ENCODE peak calls at places on chromosomes 12 and 14, in nine cellular contexts. Z, J, F, P, C, T, X, O and A are unnamed samples.
A peak's percentile ranks its signal among the peaks of the same experiment; 100 is the strongest.

GRCh38 chr14:73290279-73290678 is 53.0 kb downstream of the PAPLN start:
- DNase-seq in Z (no peak), J (no peak), F (no peak), P (no peak), C (no peak), T (no peak), X (no peak), O (no peak), A (no peak)

GRCh38 chr14:77498984-77499527 is 440 bp upstream of the ISM2 start:
- DNase-seq in Z (no peak), J (no peak), F (no peak), P (no peak), C (peak; percentile 36), T (peak; percentile 38), X (no peak), O (no peak), A (no peak)

GRCh38 chr12:117038023-117038680 is 61.1 kb downstream of the TESC start:
- DNase-seq in Z (no peak), J (no peak), F (no peak), P (no peak), C (no peak), T (no peak), X (no peak), O (no peak), A (no peak)

GRCh38 chr12:27571463-27571862 is 47.5 kb downstream of the PPFIBP1 start:
- DNase-seq in Z (no peak), J (no peak), F (no peak), P (no peak), C (no peak), T (no peak), X (no peak), O (no peak), A (no peak)

GRCh38 chr12:67241482-67241881 is 27.7 kb upstream of the CAND1 start:
- DNase-seq in Z (no peak), J (no peak), F (no peak), P (no peak), C (no peak), T (no peak), X (no peak), O (no peak), A (no peak)

GRCh38 chr14:80434574-80435321 is 223.4 kb upstream of the DIO2 start:
- DNase-seq in Z (no peak), J (no peak), F (no peak), P (peak; percentile 70), C (no peak), T (no peak), X (no peak), O (no peak), A (no peak)

GRCh38 chr14:102694530-102695171 is 82.6 kb upstream of the TRAF3 start:
- DNase-seq in Z (peak; percentile 85), J (peak; percentile 49), F (peak; percentile 28), P (peak; percentile 73), C (no peak), T (peak; percentile 85), X (peak; percentile 54), O (peak; percentile 64), A (peak; percentile 72)

GRCh38 chr14:30243805-30244204 is 315.2 kb upstream of the G2E3 start:
- DNase-seq in Z (no peak), J (no peak), F (no peak), P (no peak), C (no peak), T (no peak), X (no peak), O (no peak), A (no peak)

GRCh38 chr12:30594509-30594908 is 101.2 kb downstream of the IPO8 start:
- DNase-seq in Z (no peak), J (no peak), F (no peak), P (no peak), C (no peak), T (no peak), X (no peak), O (no peak), A (no peak)

GRCh38 chr12:86777335-86777734 is 521.1 kb upstream of the MGAT4C start:
- DNase-seq in Z (no peak), J (no peak), F (no peak), P (no peak), C (no peak), T (no peak), X (no peak), O (no peak), A (no peak)

GRCh38 chr12:77941396-77941795 is 110.7 kb downstream of the NAV3 start:
- DNase-seq in Z (no peak), J (no peak), F (no peak), P (no peak), C (no peak), T (no peak), X (no peak), O (no peak), A (no peak)

DNA sequence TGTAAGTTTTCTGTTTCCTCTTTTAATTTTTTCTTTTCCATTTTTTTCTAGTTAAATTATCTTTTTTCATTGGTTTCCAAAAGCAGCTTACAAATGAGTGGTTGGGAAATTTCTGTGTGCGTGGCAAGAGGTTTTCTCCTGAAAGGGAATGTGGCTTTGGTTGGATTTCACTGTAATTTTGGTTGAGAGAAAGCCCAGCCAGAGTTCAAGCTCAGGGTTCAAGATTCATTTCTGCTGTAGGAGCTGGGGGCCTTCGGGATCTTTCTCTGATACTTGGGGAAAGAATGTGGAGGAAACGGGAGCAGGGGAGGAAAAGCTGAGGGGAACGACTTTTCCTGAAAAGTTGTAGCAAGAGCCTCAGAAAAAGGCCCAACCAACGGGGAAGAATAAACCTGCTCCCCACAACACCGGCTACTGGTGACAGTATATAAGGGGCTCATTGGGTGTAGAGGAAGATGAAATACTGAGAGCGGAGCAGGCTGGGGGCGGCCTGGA is 1.8 kb downstream of the HOXC10 start:
- DNase-seq in Z (no peak), J (no peak), F (no peak), P (no peak), C (no peak), T (no peak), X (no peak), O (no peak), A (no peak)
- H3K4me3 ChIP-seq in Z (no peak overlapping the region), J (peak overlapping the region; percentile 39), F (peak overlapping the region; percentile 54), P (no peak overlapping the region), C (no peak overlapping the region), T (no peak overlapping the region), X (no peak overlapping the region), O (no peak overlapping the region), A (no peak overlapping the region)

DNA sequence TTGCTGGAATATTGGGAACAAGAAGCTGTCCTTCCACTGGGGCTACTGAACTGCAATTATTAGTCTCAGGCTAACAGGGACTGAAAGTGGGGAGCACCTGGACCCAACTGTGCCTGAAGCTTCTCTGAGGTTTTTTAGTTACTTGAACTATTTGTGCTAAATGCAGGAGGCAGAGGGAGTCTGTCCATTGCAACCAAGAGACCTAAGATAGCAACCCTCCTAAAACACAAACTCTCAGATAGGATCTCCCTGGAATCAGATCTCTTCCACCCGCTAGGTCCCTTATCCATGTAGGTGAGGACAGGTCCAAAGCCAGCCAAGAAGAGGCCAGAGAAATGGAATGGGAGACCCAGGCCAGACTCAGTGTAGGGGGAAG is 58.1 kb downstream of the NCOR2 start:
- DNase-seq in Z (no peak), J (no peak), F (no peak), P (no peak), C (no peak), T (no peak), X (no peak), O (no peak), A (no peak)
- H3K27ac ChIP-seq in Z (no peak overlapping the region), J (peak overlapping the region; percentile 81), F (peak overlapping the region; percentile 92), P (peak overlapping the region; percentile 66), C (peak overlapping the region; percentile 88), T (peak overlapping the region; percentile 90), X (peak overlapping the region; percentile 50), O (no peak overlapping the region), A (no peak overlapping the region)

DNA sequence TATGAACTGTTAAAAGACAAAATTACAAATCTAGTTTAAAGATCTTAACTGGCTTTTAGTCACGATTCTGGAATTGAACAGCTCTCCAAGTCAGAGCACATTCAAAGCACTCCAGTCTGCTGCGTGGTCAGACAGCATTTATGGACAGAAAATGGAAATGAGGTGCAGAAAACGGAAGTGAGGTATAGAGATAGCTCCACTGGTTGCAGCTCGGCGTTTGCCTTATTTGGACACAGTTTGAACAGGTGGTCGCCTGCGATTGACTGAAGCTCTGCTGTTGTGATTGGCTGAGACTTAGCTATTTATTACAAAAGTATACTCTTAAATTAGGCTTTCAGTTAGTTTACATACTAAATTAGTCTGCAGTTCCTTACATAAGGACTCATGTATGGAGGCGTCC is 28.3 kb downstream of the TRIM9 start:
- DNase-seq in Z (no peak), J (no peak), F (no peak), P (no peak), C (no peak), T (no peak), X (no peak), O (no peak), A (no peak)
- TF ChIP-seq CTCF in Z (no peak), J (no peak), F (no peak), P (no peak), C (no peak), T (no peak), X (no peak), O (no peak), A (no peak)

GRCh38 chr12:53940448-53941014 is 1.9 kb downstream of the HOXC13 start:
- DNase-seq in Z (no peak), J (no peak), F (no peak), P (no peak), C (no peak), T (no peak), X (no peak), O (no peak), A (no peak)

GRCh38 chr12:53937099-53937498 is 1.5 kb upstream of the HOXC13 start:
- DNase-seq in Z (no peak), J (no peak), F (no peak), P (no peak), C (no peak), T (no peak), X (no peak), O (no peak), A (no peak)

GRCh38 chr12:53937596-53938275 is 895 bp upstream of the HOXC13 start:
- DNase-seq in Z (no peak), J (no peak), F (no peak), P (no peak), C (no peak), T (no peak), X (no peak), O (no peak), A (no peak)

GRCh38 chr12:53939141-53940108 is 794 bp downstream of the HOXC13 start:
- DNase-seq in Z (no peak), J (no peak), F (peak; percentile 71), P (peak; percentile 30), C (no peak), T (peak; percentile 48), X (no peak), O (no peak), A (no peak)

DNA sequence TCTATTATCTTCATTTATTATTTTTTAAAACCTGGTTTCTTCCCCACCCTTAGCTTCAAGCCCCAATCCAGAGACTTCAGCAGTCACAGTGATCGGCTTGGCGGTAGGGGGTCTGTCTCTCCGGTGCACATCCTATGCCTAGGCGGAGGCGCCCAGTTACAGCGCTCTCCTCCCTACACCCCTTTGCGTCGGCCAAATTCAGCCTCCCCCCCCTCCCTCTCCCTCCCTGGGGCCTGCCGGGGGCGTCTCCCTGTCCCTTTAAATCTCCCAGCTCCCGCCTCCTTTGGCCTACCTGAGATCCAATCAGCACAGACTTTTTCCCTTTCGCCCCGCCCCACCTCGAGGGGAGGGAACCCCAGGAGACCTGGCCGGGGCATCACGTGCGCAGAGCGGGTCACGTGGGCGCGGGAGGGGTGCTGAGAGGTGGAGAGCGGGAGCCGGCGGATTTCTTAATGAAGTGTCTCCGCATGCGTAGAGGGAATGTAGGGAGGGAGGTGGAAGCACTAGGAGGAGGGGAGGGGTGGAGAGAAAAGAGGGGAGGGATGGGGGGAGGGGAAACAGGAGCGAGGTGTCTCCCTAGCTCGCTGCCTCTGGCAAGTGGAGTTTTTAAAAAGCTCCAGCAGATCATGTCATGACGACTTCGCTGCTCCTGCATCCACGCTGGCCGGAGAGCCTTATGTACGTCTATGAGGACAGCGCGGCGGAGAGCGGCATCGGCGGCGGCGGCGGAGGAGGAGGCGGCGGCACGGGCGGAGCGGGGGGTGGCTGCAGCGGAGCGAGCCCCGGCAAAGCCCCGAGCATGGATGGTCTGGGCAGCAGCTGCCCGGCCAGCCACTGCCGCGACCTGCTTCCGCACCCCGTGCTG is at the start of gene HOXC13:
- DNase-seq in Z (peak; percentile 38), J (peak; percentile 62), F (peak; percentile 98), P (peak; percentile 100), C (no peak), T (peak; percentile 55), X (peak; percentile 97), O (no peak), A (no peak)
- H3K4me3 ChIP-seq in Z (no peak within 1 kb of the TSS), J (no peak within 1 kb of the TSS), F (peak within 1 kb of the TSS; percentile 11), P (peak within 1 kb of the TSS; percentile 86), C (no peak within 1 kb of the TSS), T (no peak within 1 kb of the TSS), X (peak within 1 kb of the TSS; percentile 15), O (no peak within 1 kb of the TSS), A (no peak within 1 kb of the TSS)